ENCODE peak calls at places on chromosome 22, in ten cellular contexts. N is SK-N-SH, X is ELR, H is left cardiac atrium, K is NCI-H2227 treated with DMSO at 0.1 percent for 48 hours, W is amniotic stem cell, I is non-pigmented ciliary epithelial cell, R is prostate gland, S is fibroblast of lung, C is M059J. T is an unnamed sample.

GRCh38 chr22:19663821-19664325 is 50.4 kb upstream of the SEPTIN5 start:
- DNase-seq in N (peak), X (peak), H (peak), K (peak), W (no peak), I (peak), R (no peak), S (peak), C (no peak), T (no peak)

GRCh38 chr22:38609371-38609770 is 39.4 kb upstream of the DMC1 start:
- DNase-seq in N (no peak), X (no peak), H (no peak), K (no peak), W (no peak), I (no peak), R (no peak), S (peak), C (no peak), T (no peak)

GRCh38 chr22:21915624-21916308 is 36.9 kb downstream of the PPM1F start:
- DNase-seq in N (peak), X (no peak), H (no peak), K (no peak), W (no peak), I (no peak), R (no peak), S (no peak), C (no peak), T (no peak)

GRCh38 chr22:42757475-42757874 is 36.8 kb upstream of the A4GALT start:
- DNase-seq in N (no peak), X (peak), H (no peak), K (no peak), W (no peak), I (no peak), R (no peak), S (peak), C (no peak), T (no peak)

GRCh38 chr22:21457023-21457787 is 10.0 kb upstream of the TMEM191C start:
- DNase-seq in N (no peak), X (peak), H (peak), K (no peak), W (no peak), I (no peak), R (peak), S (no peak), C (peak), T (no peak)

GRCh38 chr22:24601217-24602104 is 1.5 kb upstream of the GGT1 start:
- DNase-seq in N (peak), X (no peak), H (peak), K (no peak), W (no peak), I (no peak), R (no peak), S (no peak), C (peak), T (no peak)

GRCh38 chr22:27110985-27111451 is 453.6 kb downstream of the MIAT start:
- DNase-seq in N (peak), X (peak), H (no peak), K (no peak), W (no peak), I (peak), R (no peak), S (peak), C (peak), T (no peak)

GRCh38 chr22:47570300-47570685 is 807.8 kb downstream of the TBC1D22A start:
- DNase-seq in N (no peak), X (no peak), H (no peak), K (no peak), W (no peak), I (no peak), R (no peak), S (no peak), C (no peak), T (no peak)

GRCh38 chr22:22070371-22070824 is 87.8 kb upstream of the TOP3B start:
- DNase-seq in N (no peak), X (no peak), H (no peak), K (no peak), W (no peak), I (no peak), R (no peak), S (no peak), C (no peak), T (no peak)